ENCODE peak calls at places on chromosome 2, in ten cellular contexts. One of them, this sample, is unnamed.

GRCh38 chr2:120682654-120683053 is 53.0 kb upstream of the GLI2 start:
- DNase-seq in GM03348: no peak
- DNase-seq in fibroblast of the aortic adventitia: no peak
- DNase-seq in activated naive CD8-positive, alpha-beta T cell treated with anti-CD3 and anti-CD28 coated beads, Interleukin-2, amount 50 U/mL, for 24 hours: no peak
- DNase-seq in HTR-8/SVneo: no peak
- DNase-seq in EL: peak; percentile 33
- DNase-seq in activated CD8-positive, alpha-beta memory T cell treated with anti-CD3 and anti-CD28 coated beads, Interleukin-2, amount 50 U/mL, for 4 hours: no peak
- DNase-seq in activated CD4-positive, alpha-beta T cell treated with anti-CD3 and anti-CD28 coated beads for 1 hour: no peak
- DNase-seq in activated gamma-delta T cell treated with anti-CD3 and anti-CD28 coated beads, Interleukin-2, amount 50 U/mL, for 16 hours: no peak
- DNase-seq in testis: no peak
- DNase-seq in this sample: no peak

GRCh38 chr2:89833780-89834117 is 1142.3 kb downstream of the RPIA start:
- DNase-seq in fibroblast of the aortic adventitia: peak; percentile 51
- DNase-seq in HTR-8/SVneo: no peak
- DNase-seq in activated gamma-delta T cell treated with anti-CD3 and anti-CD28 coated beads, Interleukin-2, amount 50 U/mL, for 16 hours: no peak
- DNase-seq in activated CD4-positive, alpha-beta T cell treated with anti-CD3 and anti-CD28 coated beads for 1 hour: no peak
- DNase-seq in activated CD8-positive, alpha-beta memory T cell treated with anti-CD3 and anti-CD28 coated beads, Interleukin-2, amount 50 U/mL, for 4 hours: no peak
- DNase-seq in EL: peak; percentile 15
- DNase-seq in GM03348: no peak
- DNase-seq in activated naive CD8-positive, alpha-beta T cell treated with anti-CD3 and anti-CD28 coated beads, Interleukin-2, amount 50 U/mL, for 24 hours: no peak
- DNase-seq in testis: no peak
- DNase-seq in this sample: no peak

GRCh38 chr2:85600235-85600575 is 2.3 kb downstream of the TMEM150A start:
- DNase-seq in EL: no peak
- DNase-seq in fibroblast of the aortic adventitia: no peak
- DNase-seq in activated CD8-positive, alpha-beta memory T cell treated with anti-CD3 and anti-CD28 coated beads, Interleukin-2, amount 50 U/mL, for 4 hours: no peak
- DNase-seq in activated naive CD8-positive, alpha-beta T cell treated with anti-CD3 and anti-CD28 coated beads, Interleukin-2, amount 50 U/mL, for 24 hours: no peak
- DNase-seq in HTR-8/SVneo: no peak
- DNase-seq in activated gamma-delta T cell treated with anti-CD3 and anti-CD28 coated beads, Interleukin-2, amount 50 U/mL, for 16 hours: no peak
- DNase-seq in testis: no peak
- DNase-seq in GM03348: no peak
- DNase-seq in activated CD4-positive, alpha-beta T cell treated with anti-CD3 and anti-CD28 coated beads for 1 hour: no peak
- DNase-seq in this sample: no peak

GRCh38 chr2:108271691-108272253 is 16.9 kb upstream of the SULT1C2 start:
- DNase-seq in GM03348: no peak
- DNase-seq in HTR-8/SVneo: peak; percentile 84
- DNase-seq in fibroblast of the aortic adventitia: peak; percentile 61
- DNase-seq in activated CD4-positive, alpha-beta T cell treated with anti-CD3 and anti-CD28 coated beads for 1 hour: no peak
- DNase-seq in activated gamma-delta T cell treated with anti-CD3 and anti-CD28 coated beads, Interleukin-2, amount 50 U/mL, for 16 hours: no peak
- DNase-seq in testis: peak; percentile 19
- DNase-seq in activated naive CD8-positive, alpha-beta T cell treated with anti-CD3 and anti-CD28 coated beads, Interleukin-2, amount 50 U/mL, for 24 hours: no peak
- DNase-seq in activated CD8-positive, alpha-beta memory T cell treated with anti-CD3 and anti-CD28 coated beads, Interleukin-2, amount 50 U/mL, for 4 hours: no peak
- DNase-seq in EL: peak; percentile 79
- DNase-seq in this sample: no peak

GRCh38 chr2:25226827-25227226 is 58.4 kb upstream of the POMC start:
- DNase-seq in HTR-8/SVneo: no peak
- DNase-seq in activated naive CD8-positive, alpha-beta T cell treated with anti-CD3 and anti-CD28 coated beads, Interleukin-2, amount 50 U/mL, for 24 hours: no peak
- DNase-seq in GM03348: no peak
- DNase-seq in activated CD8-positive, alpha-beta memory T cell treated with anti-CD3 and anti-CD28 coated beads, Interleukin-2, amount 50 U/mL, for 4 hours: no peak
- DNase-seq in activated CD4-positive, alpha-beta T cell treated with anti-CD3 and anti-CD28 coated beads for 1 hour: no peak
- DNase-seq in activated gamma-delta T cell treated with anti-CD3 and anti-CD28 coated beads, Interleukin-2, amount 50 U/mL, for 16 hours: no peak
- DNase-seq in EL: no peak
- DNase-seq in testis: no peak
- DNase-seq in fibroblast of the aortic adventitia: no peak
- DNase-seq in this sample: no peak

GRCh38 chr2:25311866-25312575 is 29.7 kb downstream of the DNMT3A start:
- DNase-seq in activated CD8-positive, alpha-beta memory T cell treated with anti-CD3 and anti-CD28 coated beads, Interleukin-2, amount 50 U/mL, for 4 hours: no peak
- DNase-seq in activated naive CD8-positive, alpha-beta T cell treated with anti-CD3 and anti-CD28 coated beads, Interleukin-2, amount 50 U/mL, for 24 hours: no peak
- DNase-seq in testis: peak; percentile 74
- DNase-seq in activated CD4-positive, alpha-beta T cell treated with anti-CD3 and anti-CD28 coated beads for 1 hour: no peak
- DNase-seq in EL: no peak
- DNase-seq in activated gamma-delta T cell treated with anti-CD3 and anti-CD28 coated beads, Interleukin-2, amount 50 U/mL, for 16 hours: no peak
- DNase-seq in GM03348: no peak
- DNase-seq in HTR-8/SVneo: no peak
- DNase-seq in fibroblast of the aortic adventitia: no peak
- DNase-seq in this sample: no peak

GRCh38 chr2:102078773-102079172 is 63.8 kb upstream of the IL1R1 start:
- DNase-seq in GM03348: no peak
- DNase-seq in activated naive CD8-positive, alpha-beta T cell treated with anti-CD3 and anti-CD28 coated beads, Interleukin-2, amount 50 U/mL, for 24 hours: no peak
- DNase-seq in activated gamma-delta T cell treated with anti-CD3 and anti-CD28 coated beads, Interleukin-2, amount 50 U/mL, for 16 hours: no peak
- DNase-seq in EL: no peak
- DNase-seq in testis: no peak
- DNase-seq in activated CD4-positive, alpha-beta T cell treated with anti-CD3 and anti-CD28 coated beads for 1 hour: no peak
- DNase-seq in fibroblast of the aortic adventitia: no peak
- DNase-seq in HTR-8/SVneo: no peak
- DNase-seq in activated CD8-positive, alpha-beta memory T cell treated with anti-CD3 and anti-CD28 coated beads, Interleukin-2, amount 50 U/mL, for 4 hours: no peak
- DNase-seq in this sample: no peak

GRCh38 chr2:85737481-85737880 is 16.3 kb upstream of the ATOH8 start:
- DNase-seq in testis: peak; percentile 54
- DNase-seq in activated naive CD8-positive, alpha-beta T cell treated with anti-CD3 and anti-CD28 coated beads, Interleukin-2, amount 50 U/mL, for 24 hours: no peak
- DNase-seq in activated CD8-positive, alpha-beta memory T cell treated with anti-CD3 and anti-CD28 coated beads, Interleukin-2, amount 50 U/mL, for 4 hours: no peak
- DNase-seq in EL: peak; percentile 86
- DNase-seq in activated gamma-delta T cell treated with anti-CD3 and anti-CD28 coated beads, Interleukin-2, amount 50 U/mL, for 16 hours: no peak
- DNase-seq in HTR-8/SVneo: no peak
- DNase-seq in fibroblast of the aortic adventitia: peak; percentile 99
- DNase-seq in activated CD4-positive, alpha-beta T cell treated with anti-CD3 and anti-CD28 coated beads for 1 hour: no peak
- DNase-seq in GM03348: peak; percentile 89
- DNase-seq in this sample: peak; percentile 91

GRCh38 chr2:233414777-233415570 is 60.7 kb downstream of the DGKD start:
- DNase-seq in GM03348: peak; percentile 57
- DNase-seq in activated naive CD8-positive, alpha-beta T cell treated with anti-CD3 and anti-CD28 coated beads, Interleukin-2, amount 50 U/mL, for 24 hours: peak; percentile 64
- DNase-seq in fibroblast of the aortic adventitia: peak; percentile 51
- DNase-seq in activated CD8-positive, alpha-beta memory T cell treated with anti-CD3 and anti-CD28 coated beads, Interleukin-2, amount 50 U/mL, for 4 hours: peak; percentile 53
- DNase-seq in activated gamma-delta T cell treated with anti-CD3 and anti-CD28 coated beads, Interleukin-2, amount 50 U/mL, for 16 hours: no peak
- DNase-seq in HTR-8/SVneo: peak; percentile 61
- DNase-seq in activated CD4-positive, alpha-beta T cell treated with anti-CD3 and anti-CD28 coated beads for 1 hour: no peak
- DNase-seq in testis: peak; percentile 12
- DNase-seq in EL: peak; percentile 74
- DNase-seq in this sample: peak; percentile 51

This sample was measured in AG08396.